ENCODE peak calls at places on chromosomes 11 and 22, in ten cellular contexts. Z, A, B, H, E, Y, I, D, Q and W are unnamed samples.

GRCh38 chr22:48603621-48604320 is 1223.9 kb downstream of the BRD1 start:
- DNase-seq in Z (no peak), A (no peak), B (peak; percentile 67), H (no peak), E (no peak), Y (no peak), I (no peak), D (no peak), Q (no peak), W (no peak)

GRCh38 chr11:117481885-117482284 is 154.2 kb downstream of the CEP164 start:
- DNase-seq in Z (no peak), A (no peak), B (peak; percentile 74), H (no peak), E (no peak), Y (no peak), I (no peak), D (no peak), Q (no peak), W (no peak)

GRCh38 chr11:64186205-64187165 is 514 bp downstream of the STIP1 start:
- DNase-seq in Z (no peak), A (no peak), B (no peak), H (peak; percentile 35), E (no peak), Y (peak; percentile 54), I (no peak), D (peak; percentile 53), Q (no peak), W (no peak)

GRCh38 chr11:38461751-38462150 is 1863.7 kb upstream of the RAG2 start:
- DNase-seq in Z (no peak), A (no peak), B (peak; percentile 21), H (no peak), E (no peak), Y (no peak), I (no peak), D (no peak), Q (no peak), W (no peak)

GRCh38 chr11:74466916-74467885 is at the start of gene KCNE3:
- DNase-seq in Z (no peak), A (peak; percentile 58), B (peak; percentile 91), H (peak; percentile 46), E (no peak), Y (peak; percentile 39), I (peak; percentile 52), D (no peak), Q (no peak), W (peak; percentile 50)

GRCh38 chr11:17014774-17015638 is 792 bp upstream of the PLEKHA7 start:
- DNase-seq in Z (peak; percentile 23), A (no peak), B (no peak), H (peak; percentile 65), E (no peak), Y (no peak), I (peak; percentile 33), D (no peak), Q (no peak), W (no peak)

GRCh38 chr22:42979606-42980005 is 35.3 kb downstream of the PACSIN2 start:
- DNase-seq in Z (no peak), A (no peak), B (no peak), H (no peak), E (no peak), Y (no peak), I (no peak), D (no peak), Q (no peak), W (no peak)

GRCh38 chr22:35315141-35315854 is 15.6 kb downstream of the TOM1 start:
- DNase-seq in Z (no peak), A (no peak), B (no peak), H (no peak), E (no peak), Y (no peak), I (peak; percentile 16), D (no peak), Q (no peak), W (no peak)

GRCh38 chr11:76783901-76784813 is 1.0 kb downstream of the TSKU start:
- DNase-seq in Z (peak; percentile 81), A (peak; percentile 52), B (no peak), H (peak; percentile 86), E (no peak), Y (peak; percentile 86), I (peak; percentile 53), D (no peak), Q (no peak), W (no peak)

GRCh38 chr22:50105529-50106100 is 15.8 kb downstream of the MOV10L1 start:
- DNase-seq in Z (no peak), A (no peak), B (no peak), H (no peak), E (no peak), Y (no peak), I (no peak), D (no peak), Q (no peak), W (no peak)

GRCh38 chr22:36409911-36410756 is 22.4 kb upstream of the MYH9 start:
- DNase-seq in Z (peak; percentile 57), A (peak; percentile 99), B (peak; percentile 91), H (peak; percentile 98), E (peak; percentile 43), Y (no peak), I (peak; percentile 98), D (peak; percentile 65), Q (peak; percentile 87), W (peak; percentile 94)

GRCh38 chr11:88179141-88179540 is 3.9 kb upstream of the RAB38 start:
- DNase-seq in Z (no peak), A (no peak), B (no peak), H (no peak), E (no peak), Y (no peak), I (no peak), D (peak; percentile 17), Q (no peak), W (no peak)

GRCh38 chr11:45798793-45799441 is 6.0 kb upstream of the SLC35C1 start:
- DNase-seq in Z (no peak), A (no peak), B (no peak), H (peak; percentile 30), E (no peak), Y (no peak), I (no peak), D (no peak), Q (no peak), W (no peak)

GRCh38 chr22:44451016-44451415 is 47.0 kb downstream of the RTL6 start:
- DNase-seq in Z (no peak), A (no peak), B (no peak), H (no peak), E (no peak), Y (no peak), I (no peak), D (no peak), Q (no peak), W (no peak)

GRCh38 chr11:70138403-70138802 is 60.3 kb downstream of the ANO1 start:
- DNase-seq in Z (no peak), A (no peak), B (no peak), H (no peak), E (no peak), Y (no peak), I (no peak), D (no peak), Q (no peak), W (no peak)